ENCODE peak calls at places on chromosomes 12 and 14, in eight cellular contexts. F is HCT116, X is prostate gland, U is K562, Y is adrenal gland, A is breast epithelium, Q is uterus, P is suprapubic skin. K is an unnamed sample. For H3K4me1, the result is how much of the 10 kb centered on the place peaks cover.

GRCh38 chr14:97723321-97723720 is 926.1 kb downstream of the VRK1 start:
- DNase-seq in X (no peak), F (no peak), A (no peak), Q (no peak), U (no peak), Y (no peak), P (no peak), K (no peak)

GRCh38 chr12:106861984-106862894 is 87.8 kb downstream of the RIC8B start:
- DNase-seq in U (no peak), Y (no peak), X (no peak), P (no peak), A (no peak), Q (no peak), F (no peak), K (no peak)

GRCh38 chr12:46579474-46579873 is 206.9 kb upstream of the SLC38A2 start:
- DNase-seq in P (no peak), F (no peak), Y (no peak), Q (no peak), A (no peak), U (no peak), X (no peak), K (no peak)

GRCh38 chr12:108587826-108588225 is 10.1 kb downstream of the TMEM119 start:
- DNase-seq in X (no peak), P (no peak), F (no peak), A (no peak), Y (no peak), U (no peak), Q (no peak), K (no peak)

GRCh38 chr12:81330480-81330879 is 252.6 kb downstream of the ACSS3 start:
- DNase-seq in F (no peak), P (no peak), Y (no peak), A (no peak), U (no peak), Q (no peak), X (no peak), K (no peak)

GRCh38 chr12:131682511-131682895 is 28.4 kb upstream of the SFSWAP start:
- DNase-seq in F (no peak), Q (no peak), X (no peak), Y (no peak), U (no peak), P (peak), A (no peak), K (no peak)

GRCh38 chr14:104610749-104611310 is 6.3 kb upstream of the TMEM179 start:
- DNase-seq in Q (no peak), U (no peak), P (no peak), Y (no peak), A (peak), F (no peak), X (no peak), K (no peak)

GRCh38 chr12:92518071-92518470 is 184.7 kb upstream of the PLEKHG7 start:
- DNase-seq in Q (no peak), Y (no peak), U (no peak), P (no peak), A (no peak), F (no peak), X (no peak), K (no peak)

GRCh38 chr12:32139064-32139421 is 32.4 kb downstream of the BICD1 start:
- DNase-seq in F (no peak), U (no peak), P (no peak), X (no peak), Y (no peak), Q (no peak), A (no peak), K (no peak)

GRCh38 chr12:31353730-31354708 is 28.1 kb upstream of the SINHCAF start:
- DNase-seq in Q (no peak), X (peak), U (no peak), Y (no peak), F (no peak), P (no peak), A (no peak), K (no peak)

GRCh38 chr12:124938606-124939427 is 24.4 kb upstream of the UBC start:
- DNase-seq in F (peak), A (no peak), U (peak), P (peak), Q (peak), X (peak), Y (peak), K (peak)

GRCh38 chr14:69715725-69716482 is 51.0 kb upstream of the SRSF5 start:
- DNase-seq in U (no peak), A (peak), F (no peak), Q (peak), Y (peak), X (peak), P (no peak), K (peak)

GRCh38 chr12:110776410-110776809 is 33.7 kb upstream of the PPP1CC start:
- DNase-seq in X (no peak), F (no peak), P (no peak), A (no peak), U (no peak), Q (no peak), Y (no peak), K (no peak)

GRCh38 chr14:39417014-39417413 is 15.2 kb downstream of the FBXO33 start:
- DNase-seq in Y (no peak), F (peak), Q (no peak), X (no peak), U (no peak), P (no peak), A (no peak), K (no peak)

GRCh38 chr12:47773062-47773857 is at the start of gene SLC48A1:
- DNase-seq in X (peak), P (no peak), Y (peak), A (peak), Q (peak), U (peak), F (no peak), K (peak)

GRCh38 chr14:91065266-91065665 is 4.8 kb upstream of the RPS6KA5 start:
- DNase-seq in A (no peak), F (no peak), U (no peak), Y (no peak), Q (peak), X (no peak), P (no peak), K (peak)
- H3K4me1 ChIP-seq in A (under half), F (under half), U (under half), Y (under half), Q (under half), X (under half), P (under half), K (under half)

DNA sequence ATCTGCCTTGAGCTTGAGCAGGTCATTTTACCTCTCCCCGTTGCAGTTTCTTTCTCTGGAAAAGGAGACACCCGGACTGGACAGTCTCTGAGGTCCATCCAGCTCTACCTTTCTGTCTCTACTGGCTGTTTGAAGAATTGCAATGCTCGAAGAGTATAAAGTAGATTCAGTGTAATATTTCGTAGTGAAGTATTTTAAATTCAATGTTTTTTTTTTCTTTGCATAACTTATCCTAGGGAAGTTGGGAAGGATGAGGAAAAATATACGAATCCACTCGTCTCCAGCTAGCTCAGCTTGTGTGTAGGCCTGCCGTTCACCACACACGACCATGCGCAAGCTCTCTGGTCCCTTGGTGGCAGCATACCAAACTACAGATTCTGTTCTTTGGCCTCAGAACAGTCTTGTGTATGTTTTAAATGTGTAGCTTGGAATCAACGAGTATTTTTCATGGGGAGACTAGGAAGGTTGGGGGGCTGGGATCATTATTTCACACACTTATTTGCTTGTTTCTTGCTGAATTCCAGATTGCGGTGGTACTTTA is 307.9 kb downstream of the CACNA1C start:
- DNase-seq in A (no peak), U (peak), X (no peak), Q (no peak), Y (no peak), F (no peak), P (no peak), K (no peak)
- TF ChIP-seq CTCF in A (no peak), U (peak), X (no peak), Q (peak), Y (no peak), F (peak), P (no peak), K (no peak)

DNA sequence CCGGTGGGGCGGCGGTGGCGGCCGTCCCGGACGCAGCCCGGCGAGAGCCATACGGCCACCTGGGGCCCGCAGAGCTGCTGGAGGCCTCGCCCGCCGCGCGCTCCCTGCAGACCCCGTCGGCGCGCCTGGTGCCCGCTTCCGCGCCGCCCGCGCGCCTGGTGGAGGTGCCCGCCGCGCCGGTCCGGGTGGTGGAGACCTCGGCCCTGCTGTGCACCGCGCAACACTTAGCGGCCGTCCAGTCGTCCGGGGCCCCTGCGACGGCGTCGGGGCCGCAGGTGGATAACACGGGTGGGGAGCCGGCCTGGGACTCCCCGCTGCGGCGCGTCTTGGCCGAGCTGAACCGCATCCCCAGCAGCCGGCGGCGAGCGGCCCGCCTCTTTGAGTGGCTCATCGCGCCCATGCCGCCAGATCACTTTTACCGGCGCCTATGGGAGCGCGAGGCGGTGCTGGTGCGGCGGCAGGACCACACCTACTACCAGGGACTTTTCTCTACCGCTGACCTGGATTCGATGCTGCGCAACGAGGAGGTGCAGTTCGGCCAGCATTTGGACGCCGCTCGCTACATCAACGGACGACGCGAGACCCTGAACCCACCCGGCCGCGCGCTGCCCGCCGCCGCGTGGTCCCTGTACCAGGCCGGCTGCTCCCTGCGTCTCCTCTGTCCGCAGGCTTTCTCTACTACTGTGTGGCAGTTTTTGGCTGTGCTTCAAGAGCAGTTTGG is 683 bp downstream of the RIOX1 start:
- DNase-seq in U (peak), Q (peak), A (no peak), Y (peak), X (peak), F (no peak), P (no peak), K (peak)
- TF ChIP-seq POLR2A in U (no peak), Q (peak), A (peak), Y (peak), X (peak), F (no peak), P (no peak), K (peak)

GRCh38 chr12:123393747-123394146 is 9.8 kb downstream of the KMT5A start:
- DNase-seq in F (no peak), Y (no peak), Q (no peak), U (no peak), A (no peak), P (no peak), X (no peak), K (no peak)

GRCh38 chr12:123388948-123389559 is 5.1 kb downstream of the KMT5A start:
- DNase-seq in F (no peak), Q (no peak), U (peak), P (no peak), A (no peak), X (no peak), Y (no peak), K (no peak)

GRCh38 chr12:123389560-123390351 is 5.8 kb downstream of the KMT5A start:
- DNase-seq in Y (peak), P (peak), F (no peak), Q (peak), A (no peak), X (peak), U (peak), K (peak)

GRCh38 chr12:123390415-123391093 is 6.6 kb downstream of the KMT5A start:
- DNase-seq in Q (no peak), U (no peak), F (no peak), P (no peak), A (no peak), X (peak), Y (no peak), K (peak)

DNA sequence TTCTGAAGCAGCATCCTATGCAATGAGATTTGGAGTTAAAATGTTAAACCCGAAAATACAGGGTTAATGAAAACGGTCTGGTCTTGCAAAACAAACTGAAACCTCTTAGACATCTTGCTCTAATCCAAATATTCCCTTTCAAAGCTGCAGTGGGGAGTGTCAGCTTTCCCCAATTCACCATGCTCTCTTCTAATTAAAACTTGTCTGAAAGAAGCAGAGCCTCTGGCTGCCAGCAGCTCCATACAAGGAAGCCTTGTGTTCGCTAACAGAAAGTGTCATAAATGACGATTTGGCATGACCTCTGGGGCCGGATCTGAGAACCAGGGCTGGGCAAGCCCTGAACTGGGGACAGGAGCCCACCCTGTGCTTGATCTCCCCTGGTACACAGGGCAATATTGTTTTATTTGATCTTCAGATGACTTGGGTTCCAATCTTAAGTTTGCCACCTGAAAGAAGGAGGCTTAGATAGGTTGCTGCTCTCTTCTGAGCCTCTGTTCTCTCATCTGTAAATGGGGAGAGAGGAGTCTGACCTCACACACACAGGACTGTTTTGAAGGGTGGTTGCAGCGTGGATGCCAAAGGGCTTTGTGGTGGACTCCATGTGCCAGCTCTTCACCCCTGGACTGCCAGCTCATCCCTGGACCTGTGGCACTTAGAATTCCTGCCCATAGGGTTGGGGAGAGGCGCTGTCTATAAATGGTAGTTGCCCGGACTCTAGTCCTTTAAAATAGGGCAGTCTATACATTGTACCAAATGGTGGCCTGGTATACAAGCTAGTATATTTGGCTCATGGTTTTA is 7.8 kb downstream of the KMT5A start:
- DNase-seq in A (no peak), P (no peak), Y (no peak), U (no peak), X (no peak), F (no peak), Q (no peak), K (peak)
- H3K4me1 ChIP-seq in A (under half), P (half or more), Y (under half), U (under half), X (under half), F (under half), Q (under half), K (under half)

GRCh38 chr12:121373748-121374147 is 21.5 kb upstream of the ANAPC5 start:
- DNase-seq in F (no peak), Y (no peak), P (no peak), U (no peak), Q (no peak), A (no peak), X (no peak), K (no peak)

GRCh38 chr12:121379945-121380344 is 20.0 kb upstream of the RNF34 start:
- DNase-seq in X (no peak), Y (no peak), A (no peak), U (no peak), F (no peak), Q (no peak), P (no peak), K (no peak)

GRCh38 chr12:121376754-121377697 is 22.9 kb upstream of the RNF34 start:
- DNase-seq in Y (no peak), A (no peak), P (no peak), Q (no peak), U (no peak), X (no peak), F (no peak), K (no peak)

GRCh38 chr12:121383601-121384019 is 16.3 kb upstream of the RNF34 start:
- DNase-seq in U (no peak), A (no peak), Q (no peak), P (no peak), X (no peak), F (no peak), Y (no peak), K (no peak)

GRCh38 chr12:121378736-121379135 is 21.2 kb upstream of the RNF34 start:
- DNase-seq in F (no peak), Y (no peak), A (no peak), X (no peak), P (no peak), Q (no peak), U (no peak), K (no peak)
- TF ChIP-seq CTCF in F (no peak), Y (no peak), A (no peak), X (no peak), P (no peak), Q (no peak), U (no peak), K (no peak)

DNA sequence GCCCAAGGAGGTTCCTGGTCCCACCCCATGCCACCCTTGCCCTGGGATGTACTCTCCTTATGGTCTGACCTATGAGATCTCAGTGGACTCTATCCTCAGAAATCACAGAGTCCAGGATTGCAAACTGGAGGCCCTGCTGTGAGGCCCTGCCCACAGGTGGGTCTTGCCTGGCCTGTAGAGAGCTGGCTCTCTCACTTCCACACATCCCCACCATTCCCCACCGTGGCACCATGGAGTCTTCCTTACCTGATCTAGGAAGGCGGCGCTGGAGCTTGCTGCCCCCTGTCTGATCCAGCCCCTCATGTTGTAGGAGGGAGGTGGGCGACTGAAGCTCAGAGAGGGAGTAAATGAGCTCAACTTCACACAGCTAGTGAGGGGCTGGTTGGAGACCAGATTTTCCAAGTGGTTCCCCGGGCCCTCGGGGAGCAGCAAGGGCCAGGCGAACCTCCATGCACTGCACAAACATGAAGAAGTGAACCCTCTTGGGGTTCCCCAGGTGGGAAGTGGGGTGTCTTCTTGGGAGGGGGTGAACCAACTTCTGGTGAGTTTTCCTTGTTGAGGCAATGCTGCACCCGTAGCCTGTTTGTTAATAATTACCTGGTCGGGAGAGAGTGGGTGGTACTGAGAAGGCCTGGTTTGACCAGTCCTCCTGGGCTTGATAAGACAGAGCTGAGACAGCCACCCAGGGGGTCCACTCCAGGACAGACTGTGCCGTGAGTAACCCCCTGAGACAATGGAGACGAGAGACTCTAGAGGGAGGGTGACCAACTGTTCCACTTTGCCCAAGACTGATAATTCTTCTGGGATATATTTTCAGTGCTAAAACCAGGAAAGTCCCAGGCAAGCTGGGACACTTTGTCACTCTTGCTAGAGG is at the start of gene SERPINA4:
- DNase-seq in U (no peak), X (no peak), F (no peak), P (no peak), Y (no peak), A (no peak), Q (no peak), K (no peak)
- TF ChIP-seq POLR2A in U (no peak), X (no peak), F (no peak), P (no peak), Y (no peak), A (no peak), Q (no peak), K (no peak)

K was measured in thyroid gland.